ENCODE peak calls at places on chromosomes 3 and 15, in ten cellular contexts. R is heart left ventricle; N is fibroblast of pulmonary artery; C is CD4-positive, alpha-beta T cell; O is AG10803; M is GM06990; L is GM12878; X is CD8-positive, alpha-beta T cell; D is endothelial cell; P is lung. V is an unnamed sample.
A peak's percentile ranks its signal among the peaks of the same experiment; 100 is the strongest.

GRCh38 chr3:88947013-88947412 is 160.4 kb upstream of the EPHA3 start:
- DNase-seq in R (no peak), N (no peak), C (no peak), O (no peak), M (no peak), L (no peak), X (no peak), D (no peak), P (no peak), V (no peak)

GRCh38 chr3:84125201-84125721 is 833.5 kb upstream of the CADM2 start:
- DNase-seq in R (no peak), N (no peak), C (no peak), O (no peak), M (no peak), L (no peak), X (no peak), D (no peak), P (no peak), V (no peak)

GRCh38 chr15:88987951-88988671 is 74.9 kb upstream of the MFGE8 start:
- DNase-seq in R (no peak), N (no peak), C (no peak), O (peak; percentile 60), M (no peak), L (no peak), X (no peak), D (no peak), P (no peak), V (no peak)

GRCh38 chr3:54710954-54711353 is 216.9 kb downstream of the LRTM1 start:
- DNase-seq in R (no peak), N (no peak), C (no peak), O (no peak), M (no peak), L (no peak), X (no peak), D (no peak), P (no peak), V (no peak)

GRCh38 chr3:153372326-153372725 is 210.3 kb downstream of the RAP2B start:
- DNase-seq in R (no peak), N (peak; percentile 91), C (no peak), O (peak; percentile 80), M (no peak), L (no peak), X (no peak), D (no peak), P (peak; percentile 55), V (no peak)

GRCh38 chr15:39628821-39629220 is 47.9 kb downstream of the THBS1 start:
- DNase-seq in R (no peak), N (no peak), C (no peak), O (peak; percentile 37), M (no peak), L (no peak), X (no peak), D (no peak), P (no peak), V (no peak)

GRCh38 chr3:189458536-189458935 is 172.7 kb upstream of the TP63 start:
- DNase-seq in R (peak; percentile 30), N (no peak), C (no peak), O (no peak), M (no peak), L (no peak), X (no peak), D (no peak), P (no peak), V (no peak)

GRCh38 chr3:143241556-143241955 is 122.0 kb downstream of the CHST2 start:
- DNase-seq in R (no peak), N (no peak), C (no peak), O (peak; percentile 95), M (no peak), L (no peak), X (no peak), D (no peak), P (no peak), V (no peak)

GRCh38 chr3:60192297-60193114 is 1058.7 kb downstream of the FHIT start:
- DNase-seq in R (no peak), N (no peak), C (no peak), O (no peak), M (peak; percentile 46), L (peak; percentile 3), X (no peak), D (no peak), P (no peak), V (no peak)

GRCh38 chr3:144107923-144108322 is 136.3 kb downstream of the DIPK2A start:
- DNase-seq in R (no peak), N (no peak), C (no peak), O (no peak), M (no peak), L (no peak), X (no peak), D (no peak), P (no peak), V (no peak)

GRCh38 chr15:77605582-77605981 is 27.1 kb downstream of the LINGO1 start:
- DNase-seq in R (no peak), N (no peak), C (no peak), O (no peak), M (no peak), L (no peak), X (no peak), D (no peak), P (no peak), V (no peak)

DNA sequence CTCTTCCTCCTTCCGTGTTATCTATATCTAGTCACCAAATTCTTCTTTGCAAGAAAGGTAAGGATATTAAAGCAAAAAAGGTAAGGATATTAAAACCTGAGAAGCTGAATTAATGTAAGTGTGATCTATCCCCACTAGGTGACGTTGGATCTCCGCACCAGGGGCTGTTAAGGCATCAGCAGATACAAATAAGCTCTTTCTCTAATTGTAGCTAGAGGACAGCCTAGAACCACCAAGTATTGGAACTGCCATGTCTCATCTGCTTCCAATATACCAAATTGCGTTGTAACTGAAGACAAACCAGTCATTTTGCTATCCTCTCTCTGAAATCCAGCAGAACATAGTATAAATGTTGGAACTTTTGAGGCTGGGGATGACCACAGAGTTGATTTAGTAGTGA is 471.2 kb upstream of the TGFBR2 start:
- DNase-seq in R (no peak), N (peak; percentile 29), C (no peak), O (peak; percentile 57), M (no peak), L (no peak), X (no peak), D (no peak), P (no peak), V (no peak)
- TF ChIP-seq CTCF in R (peak; percentile 47), N (peak; percentile 19), C (no peak), O (peak; percentile 60), M (no peak), L (no peak), X (no peak), D (no peak), P (no peak), V (no peak)

GRCh38 chr15:66947471-66947870 is 117.9 kb upstream of the SMAD3 start:
- DNase-seq in R (no peak), N (no peak), C (no peak), O (no peak), M (no peak), L (no peak), X (no peak), D (no peak), P (no peak), V (no peak)

GRCh38 chr15:66948294-66948693 is 117.1 kb upstream of the SMAD3 start:
- DNase-seq in R (no peak), N (no peak), C (no peak), O (peak; percentile 26), M (no peak), L (no peak), X (no peak), D (no peak), P (no peak), V (no peak)

GRCh38 chr15:66951531-66951930 is 113.9 kb upstream of the SMAD3 start:
- DNase-seq in R (no peak), N (no peak), C (no peak), O (no peak), M (no peak), L (no peak), X (no peak), D (no peak), P (no peak), V (no peak)

GRCh38 chr15:66951976-66952375 is 113.4 kb upstream of the SMAD3 start:
- DNase-seq in R (no peak), N (no peak), C (no peak), O (peak; percentile 53), M (no peak), L (no peak), X (no peak), D (no peak), P (no peak), V (no peak)

GRCh38 chr15:66950114-66950513 is 115.3 kb upstream of the SMAD3 start:
- DNase-seq in R (no peak), N (no peak), C (no peak), O (no peak), M (no peak), L (no peak), X (no peak), D (no peak), P (no peak), V (no peak)
- TF ChIP-seq CTCF in R (no peak), N (no peak), C (no peak), O (no peak), M (no peak), L (no peak), X (no peak), D (no peak), P (no peak), V (no peak)

GRCh38 chr3:94522488-94522887 is 459.6 kb downstream of the NSUN3 start:
- DNase-seq in R (no peak), N (no peak), C (no peak), O (no peak), M (no peak), L (no peak), X (no peak), D (no peak), P (no peak), V (no peak)
- TF ChIP-seq CTCF in R (no peak), N (peak; percentile 7), C (no peak), O (no peak), M (no peak), L (peak; percentile 8), X (no peak), D (peak; percentile 60), P (no peak), V (peak; percentile 66)

GRCh38 chr3:191385101-191385500 is 54.8 kb upstream of the UTS2B start:
- DNase-seq in R (no peak), N (no peak), C (no peak), O (peak; percentile 69), M (no peak), L (no peak), X (no peak), D (no peak), P (no peak), V (no peak)

GRCh38 chr3:191391873-191392808 is 61.8 kb upstream of the UTS2B start:
- DNase-seq in R (no peak), N (no peak), C (no peak), O (peak; percentile 37), M (no peak), L (no peak), X (no peak), D (no peak), P (no peak), V (no peak)

GRCh38 chr3:191387441-191388077 is 57.2 kb upstream of the UTS2B start:
- DNase-seq in R (no peak), N (peak; percentile 27), C (no peak), O (peak; percentile 69), M (no peak), L (no peak), X (no peak), D (no peak), P (no peak), V (no peak)

GRCh38 chr3:191390580-191390979 is 60.3 kb upstream of the UTS2B start:
- DNase-seq in R (no peak), N (no peak), C (no peak), O (no peak), M (no peak), L (no peak), X (no peak), D (no peak), P (no peak), V (no peak)

GRCh38 chr3:191388823-191389222 is 58.5 kb upstream of the UTS2B start:
- DNase-seq in R (no peak), N (peak; percentile 50), C (no peak), O (no peak), M (no peak), L (no peak), X (no peak), D (no peak), P (no peak), V (no peak)
- TF ChIP-seq CTCF in R (peak; percentile 30), N (peak; percentile 40), C (no peak), O (peak; percentile 51), M (peak; percentile 15), L (peak; percentile 38), X (no peak), D (peak; percentile 41), P (no peak), V (peak; percentile 58)